ENCODE peak calls at places on chromosomes 1 and 21, in seven cellular contexts. X is lower lobe of right lung, C is thoracic aorta, F is body of pancreas, E is PC-9, D is H1, P is neural progenitor cell. Q is an unnamed sample.

GRCh38 chr1:109771712-109772657 is 8.3 kb upstream of the EPS8L3 start:
- DNase-seq in X (peak; percentile 24), C (no peak), F (no peak), E (no peak), D (no peak), P (no peak), Q (no peak)

GRCh38 chr1:115496904-115497527 is 144.8 kb upstream of the VANGL1 start:
- DNase-seq in X (no peak), C (no peak), F (no peak), E (peak; percentile 95), D (no peak), P (no peak), Q (no peak)

GRCh38 chr21:45469273-45470086 is 64.5 kb downstream of the COL18A1 start:
- DNase-seq in X (no peak), C (no peak), F (peak; percentile 33), E (no peak), D (no peak), P (peak; percentile 83), Q (peak; percentile 45)

GRCh38 chr1:235315735-235316134 is 12.2 kb downstream of the ARID4B start:
- DNase-seq in X (no peak), C (no peak), F (no peak), E (no peak), D (no peak), P (no peak), Q (no peak)

GRCh38 chr1:10630661-10631120 is 155.9 kb downstream of the PEX14 start:
- DNase-seq in X (peak; percentile 45), C (no peak), F (no peak), E (no peak), D (no peak), P (no peak), Q (peak; percentile 2)

GRCh38 chr1:243343970-243344749 is 88.3 kb downstream of the SDCCAG8 start:
- DNase-seq in X (no peak), C (no peak), F (no peak), E (peak; percentile 48), D (no peak), P (peak; percentile 74), Q (no peak)

GRCh38 chr1:117389779-117390178 is 22.5 kb downstream of the MAN1A2 start:
- DNase-seq in X (no peak), C (no peak), F (no peak), E (no peak), D (no peak), P (no peak), Q (no peak)

GRCh38 chr1:10652626-10653025 is 143.8 kb downstream of the CASZ1 start:
- DNase-seq in X (no peak), C (no peak), F (no peak), E (no peak), D (no peak), P (no peak), Q (no peak)

GRCh38 chr1:215631489-215631888 is 64.4 kb downstream of the KCTD3 start:
- DNase-seq in X (no peak), C (no peak), F (peak; percentile 19), E (no peak), D (no peak), P (peak; percentile 12), Q (peak; percentile 48)

GRCh38 chr1:49906365-49906764 is 117.4 kb downstream of the AGBL4 start:
- DNase-seq in X (no peak), C (no peak), F (no peak), E (no peak), D (no peak), P (no peak), Q (no peak)

GRCh38 chr1:197467881-197468280 is 199.8 kb downstream of the CRB1 start:
- DNase-seq in X (no peak), C (no peak), F (no peak), E (no peak), D (no peak), P (no peak), Q (no peak)

GRCh38 chr1:172810480-172810879 is 151.6 kb downstream of the FASLG start:
- DNase-seq in X (no peak), C (no peak), F (no peak), E (no peak), D (no peak), P (no peak), Q (no peak)

GRCh38 chr21:43290529-43291346 is 121.9 kb downstream of the CRYAA start:
- DNase-seq in X (peak; percentile 45), C (no peak), F (no peak), E (no peak), D (no peak), P (peak; percentile 52), Q (peak; percentile 53)

GRCh38 chr1:94258873-94259331 is 21.5 kb upstream of the ARHGAP29 start:
- DNase-seq in X (no peak), C (peak; percentile 24), F (peak; percentile 42), E (peak; percentile 100), D (no peak), P (no peak), Q (peak; percentile 67)

GRCh38 chr1:238517710-238518109 is 627.0 kb upstream of the ZP4 start:
- DNase-seq in X (no peak), C (no peak), F (no peak), E (no peak), D (no peak), P (no peak), Q (no peak)

GRCh38 chr1:218705911-218706893 is 361.1 kb downstream of the TGFB2 start:
- DNase-seq in X (no peak), C (no peak), F (peak; percentile 5), E (peak; percentile 99), D (no peak), P (no peak), Q (no peak)

GRCh38 chr1:241934181-241934815 is 23.3 kb upstream of the BECN2 start:
- DNase-seq in X (no peak), C (no peak), F (peak; percentile 43), E (no peak), D (peak; percentile 13), P (peak; percentile 76), Q (peak; percentile 37)

GRCh38 chr1:7752512-7753417 is 18.3 kb upstream of the VAMP3 start:
- DNase-seq in X (no peak), C (peak; percentile 15), F (peak; percentile 79), E (no peak), D (no peak), P (peak; percentile 90), Q (peak; percentile 36)

GRCh38 chr1:200959341-200959985 is 64.1 kb downstream of the KIF21B start:
- DNase-seq in X (no peak), C (no peak), F (no peak), E (no peak), D (no peak), P (peak; percentile 53), Q (no peak)

GRCh38 chr1:170723518-170723917 is 59.6 kb downstream of the PRRX1 start:
- DNase-seq in X (no peak), C (no peak), F (no peak), E (no peak), D (no peak), P (no peak), Q (no peak)

GRCh38 chr1:23251812-23252211 is 34.5 kb upstream of the HTR1D start:
- DNase-seq in X (no peak), C (no peak), F (no peak), E (no peak), D (no peak), P (no peak), Q (no peak)

DNA sequence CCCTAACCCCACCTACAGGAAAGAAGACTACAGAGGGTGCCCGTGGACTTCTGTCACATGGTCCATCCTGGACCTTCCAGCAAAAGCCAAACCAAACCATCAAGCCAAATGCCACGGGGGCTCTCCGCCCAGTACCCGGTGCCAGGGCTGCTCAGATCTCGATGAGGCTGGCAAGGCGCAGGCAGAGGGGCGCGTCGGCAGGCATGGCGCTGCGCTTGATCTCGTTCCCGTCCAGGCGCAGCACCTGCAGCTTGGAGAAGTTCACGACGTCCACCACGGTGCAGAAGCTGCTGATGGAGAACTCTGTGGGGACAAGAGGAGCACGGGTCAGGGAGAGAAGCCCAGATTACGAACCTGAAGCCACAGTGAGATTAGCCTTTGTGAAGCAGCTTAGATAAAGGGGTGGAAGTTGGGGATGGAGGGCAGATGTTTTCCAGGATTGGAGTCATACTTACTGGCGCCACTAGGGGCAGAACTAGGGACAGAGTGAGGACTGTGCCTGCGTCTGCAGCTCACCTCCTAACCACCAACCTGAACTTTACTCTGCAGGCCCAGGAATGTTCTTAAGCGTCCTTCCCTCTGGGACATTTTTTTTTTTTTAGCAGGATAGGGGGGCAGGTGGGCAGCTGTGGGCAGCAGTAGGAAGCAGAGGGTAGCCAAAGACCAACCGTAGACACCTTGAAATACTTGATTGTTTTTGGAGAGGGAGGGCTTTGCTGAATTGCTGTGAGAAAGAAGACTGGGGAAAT is 8.6 kb downstream of the FMOD start:
- DNase-seq in X (no peak), C (no peak), F (peak; percentile 61), E (no peak), D (no peak), P (peak; percentile 79), Q (no peak)
- TF ChIP-seq CTCF in X (peak; percentile 69), C (peak; percentile 84), F (peak; percentile 80), E (peak; percentile 83), D (peak; percentile 91), P (peak; percentile 76), Q (peak; percentile 61)

GRCh38 chr1:19932866-19933265 is 9.4 kb upstream of the PLA2G2E start:
- DNase-seq in X (no peak), C (no peak), F (no peak), E (no peak), D (no peak), P (no peak), Q (no peak)
- H3K4me1 ChIP-seq in X (no peaks in the 10 kb centered on the region), C (no peaks in the 10 kb centered on the region), F (no peaks in the 10 kb centered on the region), E (peaks cover 3% of the 10 kb centered on the region), D (no peaks in the 10 kb centered on the region), P (no peaks in the 10 kb centered on the region), Q (no peaks in the 10 kb centered on the region)

GRCh38 chr21:37917612-37918011 is 1.4 kb upstream of the KCNJ6 start:
- DNase-seq in X (no peak), C (no peak), F (no peak), E (no peak), D (no peak), P (no peak), Q (no peak)
- H3K27me3 ChIP-seq in X (peaks cover 67% of the 10 kb centered on the region), C (peaks cover 28% of the 10 kb centered on the region), F (no peaks in the 10 kb centered on the region), E (peaks cover 4% of the 10 kb centered on the region), D (peaks cover 17% of the 10 kb centered on the region), P (peaks cover 36% of the 10 kb centered on the region), Q (no peaks in the 10 kb centered on the region)

GRCh38 chr1:29577512-29577911 is 341.2 kb downstream of the PTPRU start:
- DNase-seq in X (no peak), C (no peak), F (no peak), E (no peak), D (no peak), P (peak; percentile 62), Q (no peak)
- TF ChIP-seq CTCF in X (no peak), C (no peak), F (no peak), E (no peak), D (no peak), P (peak; percentile 10), Q (no peak)

DNA sequence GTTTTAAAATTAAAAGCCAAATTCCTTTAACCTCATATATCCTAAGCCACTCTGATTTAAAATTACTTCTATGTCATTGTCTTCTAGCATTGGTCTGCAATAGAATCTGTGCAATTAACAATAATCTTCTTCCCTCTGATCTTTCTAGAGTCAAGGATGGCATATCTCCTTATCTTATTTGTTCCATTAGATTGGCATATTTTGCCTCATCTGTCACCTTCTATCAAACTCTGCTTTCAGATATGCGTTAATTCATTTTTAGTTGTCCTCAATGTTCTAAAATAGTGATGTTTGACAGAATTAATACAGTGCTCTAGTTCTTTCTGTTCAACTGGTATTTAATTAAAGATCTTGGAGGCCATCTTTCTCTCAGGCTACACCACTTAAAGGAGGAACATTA is 3.1 kb downstream of the NRIP1 start:
- DNase-seq in X (no peak), C (no peak), F (no peak), E (no peak), D (no peak), P (no peak), Q (no peak)
- H3K4me1 ChIP-seq in X (peaks cover 66% of the 10 kb centered on the region), C (peaks cover 63% of the 10 kb centered on the region), F (peaks cover 58% of the 10 kb centered on the region), E (peaks cover 55% of the 10 kb centered on the region), D (peaks cover 2% of the 10 kb centered on the region), P (peaks cover 56% of the 10 kb centered on the region), Q (peaks cover 67% of the 10 kb centered on the region)